ENCODE peak calls at places on chromosomes 5 and 9, in six cellular contexts. B, H, X, P, W and O are unnamed samples.

GRCh38 chr9:97788763-97789663 is 64.0 kb upstream of the FOXE1 start:
- DNase-seq in B (no peak), H (no peak), X (no peak), P (no peak), W (peak; percentile 78), O (no peak)

GRCh38 chr5:83015676-83016075 is 61.5 kb downstream of the TMEM167A start:
- DNase-seq in B (no peak), H (no peak), X (no peak), P (no peak), W (no peak), O (no peak)

GRCh38 chr9:84404095-84404686 is 63.6 kb upstream of the SLC28A3 start:
- DNase-seq in B (peak; percentile 3), H (no peak), X (no peak), P (no peak), W (peak; percentile 5), O (peak; percentile 3)

GRCh38 chr5:74199436-74200210 is 440.9 kb downstream of the ENC1 start:
- DNase-seq in B (no peak), H (no peak), X (no peak), P (peak; percentile 69), W (peak; percentile 46), O (peak; percentile 36)

GRCh38 chr5:135085133-135085935 is 51.3 kb upstream of the PITX1 start:
- DNase-seq in B (no peak), H (no peak), X (no peak), P (peak; percentile 10), W (peak; percentile 84), O (no peak)

GRCh38 chr5:151811593-151812321 is 40.0 kb downstream of the G3BP1 start:
- DNase-seq in B (no peak), H (no peak), X (peak; percentile 68), P (peak; percentile 80), W (no peak), O (peak; percentile 82)

GRCh38 chr9:120526493-120526892 is 53.5 kb downstream of the CDK5RAP2 start:
- DNase-seq in B (no peak), H (no peak), X (no peak), P (no peak), W (no peak), O (no peak)

GRCh38 chr9:15104826-15105420 is 194.7 kb upstream of the FREM1 start:
- DNase-seq in B (peak; percentile 51), H (no peak), X (peak; percentile 32), P (peak; percentile 52), W (peak; percentile 56), O (peak; percentile 47)

GRCh38 chr9:134056483-134057310 is 11.1 kb downstream of the BRD3 start:
- DNase-seq in B (no peak), H (no peak), X (no peak), P (no peak), W (no peak), O (no peak)

GRCh38 chr5:54663876-54664275 is 146.3 kb downstream of the SNX18 start:
- DNase-seq in B (no peak), H (no peak), X (peak; percentile 92), P (peak; percentile 98), W (peak; percentile 43), O (peak; percentile 91)

GRCh38 chr5:124932791-124933600 is 186.6 kb upstream of the ZNF608 start:
- DNase-seq in B (no peak), H (no peak), X (peak; percentile 85), P (peak; percentile 88), W (no peak), O (peak; percentile 65)

GRCh38 chr5:139742173-139742903 is 53.3 kb upstream of the PSD2 start:
- DNase-seq in B (no peak), H (no peak), X (no peak), P (no peak), W (no peak), O (no peak)

GRCh38 chr9:120846906-120847305 is 4.2 kb upstream of the PSMD5 start:
- DNase-seq in B (peak; percentile 39), H (no peak), X (no peak), P (peak; percentile 25), W (no peak), O (no peak)

GRCh38 chr5:76544268-76544926 is 78.8 kb downstream of the F2RL2 start:
- DNase-seq in B (no peak), H (no peak), X (peak; percentile 34), P (peak; percentile 62), W (peak; percentile 43), O (peak; percentile 29)

GRCh38 chr5:9690751-9691150 is 60.6 kb upstream of the TAS2R1 start:
- DNase-seq in B (no peak), H (no peak), X (no peak), P (no peak), W (no peak), O (no peak)

GRCh38 chr5:128965011-128965637 is at the start of gene SLC27A6:
- DNase-seq in B (no peak), H (no peak), X (no peak), P (no peak), W (no peak), O (peak; percentile 10)

GRCh38 chr5:93249651-93250289 is 331.2 kb downstream of the NR2F1-AS1 start:
- DNase-seq in B (peak; percentile 87), H (no peak), X (peak; percentile 76), P (peak; percentile 71), W (peak; percentile 76), O (peak; percentile 22)

GRCh38 chr9:18595597-18595996 is 121.6 kb downstream of the ADAMTSL1 start:
- DNase-seq in B (no peak), H (no peak), X (no peak), P (peak; percentile 60), W (no peak), O (peak; percentile 10)

GRCh38 chr5:36502608-36503007 is 103.8 kb upstream of the SLC1A3 start:
- DNase-seq in B (no peak), H (no peak), X (peak; percentile 97), P (peak; percentile 91), W (peak; percentile 96), O (peak; percentile 98)

GRCh38 chr9:85230081-85230480 is 511.7 kb downstream of the AGTPBP1 start:
- DNase-seq in B (no peak), H (no peak), X (no peak), P (no peak), W (no peak), O (no peak)

GRCh38 chr5:172931001-172931536 is 28.2 kb upstream of the RPL26L1 start:
- DNase-seq in B (peak; percentile 81), H (no peak), X (peak; percentile 87), P (peak; percentile 96), W (peak; percentile 90), O (peak; percentile 93)

GRCh38 chr5:167207081-167207480 is 1084.4 kb upstream of the WWC1 start:
- DNase-seq in B (no peak), H (no peak), X (no peak), P (peak; percentile 36), W (no peak), O (peak; percentile 17)

GRCh38 chr9:114348261-114348905 is 18.7 kb downstream of the ORM2 start:
- DNase-seq in B (no peak), H (no peak), X (no peak), P (no peak), W (no peak), O (no peak)

GRCh38 chr9:114348906-114349482 is 19.3 kb downstream of the ORM2 start:
- DNase-seq in B (peak; percentile 52), H (peak; percentile 57), X (peak; percentile 98), P (peak; percentile 94), W (peak; percentile 72), O (peak; percentile 97)

GRCh38 chr9:114345493-114346065 is 15.9 kb downstream of the ORM2 start:
- DNase-seq in B (no peak), H (no peak), X (no peak), P (no peak), W (no peak), O (no peak)

GRCh38 chr9:114346146-114346545 is 16.5 kb downstream of the ORM2 start:
- DNase-seq in B (no peak), H (no peak), X (no peak), P (no peak), W (no peak), O (no peak)

GRCh38 chr9:114347675-114348074 is 18.0 kb downstream of the ORM2 start:
- DNase-seq in B (no peak), H (no peak), X (no peak), P (no peak), W (no peak), O (no peak)
- TF ChIP-seq CTCF in B (no peak), H (no peak), X (no peak), P (no peak), W (no peak), O (no peak)

GRCh38 chr5:59863777-59864176 is 29.7 kb downstream of the PDE4D start:
- DNase-seq in B (no peak), H (no peak), X (peak; percentile 28), P (peak; percentile 3), W (no peak), O (peak; percentile 17)
- H3K4me3 ChIP-seq in B (no peak overlapping the region), H (no peak overlapping the region), X (no peak overlapping the region), P (no peak overlapping the region), W (no peak overlapping the region), O (no peak overlapping the region)

GRCh38 chr9:20462410-20462809 is 159.9 kb downstream of the MLLT3 start:
- DNase-seq in B (no peak), H (no peak), X (no peak), P (no peak), W (no peak), O (no peak)
- TF ChIP-seq CTCF in B (no peak), H (no peak), X (peak; percentile 14), P (no peak), W (peak; percentile 39), O (peak; percentile 8)

DNA sequence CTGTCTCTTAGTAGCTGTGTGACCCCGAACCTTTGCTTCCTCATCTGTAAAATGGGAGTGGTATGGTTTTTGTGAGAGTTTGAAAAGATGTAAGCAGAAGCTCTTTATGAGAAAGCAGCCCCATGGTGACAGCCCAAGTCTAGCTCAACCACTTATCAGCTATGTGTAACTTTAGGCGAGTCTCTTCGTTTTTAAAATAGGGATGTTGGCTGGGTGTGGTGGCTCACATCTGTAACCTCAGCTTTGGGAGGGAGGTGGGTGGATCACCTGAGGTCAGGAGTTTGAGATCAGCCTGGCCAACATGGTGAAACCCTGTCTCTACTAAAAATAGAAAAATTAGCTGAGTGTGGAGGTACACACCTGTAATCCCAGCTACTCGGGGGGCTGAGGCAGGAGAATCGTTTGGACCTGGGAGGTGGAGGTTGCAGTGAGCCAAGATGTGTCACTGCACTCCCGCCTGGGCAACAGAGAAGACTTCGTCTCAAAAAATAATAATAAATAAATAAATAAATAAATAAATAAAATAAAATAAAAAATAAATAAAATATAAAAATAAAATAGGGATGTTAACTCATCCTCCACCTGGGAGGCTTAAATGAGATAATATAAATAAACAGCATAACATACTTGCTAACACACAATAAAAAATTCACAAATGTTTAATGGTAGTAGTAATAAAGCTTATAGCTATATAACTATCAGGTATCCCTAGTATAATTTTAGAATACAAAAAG is 71.7 kb downstream of the APBA1 start:
- DNase-seq in B (no peak), H (no peak), X (no peak), P (no peak), W (no peak), O (no peak)
- H3K4me3 ChIP-seq in B (no peak overlapping the region), H (no peak overlapping the region), X (no peak overlapping the region), P (no peak overlapping the region), W (no peak overlapping the region), O (no peak overlapping the region)

GRCh38 chr9:36854751-36855150 is 179.3 kb downstream of the PAX5 start:
- DNase-seq in B (no peak), H (no peak), X (no peak), P (no peak), W (no peak), O (no peak)

GRCh38 chr9:36854034-36854433 is 180.0 kb downstream of the PAX5 start:
- DNase-seq in B (no peak), H (no peak), X (no peak), P (no peak), W (no peak), O (no peak)

GRCh38 chr9:36853233-36853632 is 180.8 kb downstream of the PAX5 start:
- DNase-seq in B (no peak), H (no peak), X (no peak), P (no peak), W (no peak), O (no peak)

GRCh38 chr9:36858805-36859375 is 175.2 kb downstream of the PAX5 start:
- DNase-seq in B (no peak), H (no peak), X (no peak), P (no peak), W (no peak), O (no peak)

GRCh38 chr9:36855443-36856315 is 178.4 kb downstream of the PAX5 start:
- DNase-seq in B (peak; percentile 3), H (no peak), X (no peak), P (no peak), W (peak; percentile 57), O (no peak)
- TF ChIP-seq CTCF in B (peak; percentile 51), H (no peak), X (peak; percentile 34), P (peak; percentile 13), W (peak; percentile 52), O (no peak)